ENCODE peak calls at places on chromosomes 7 and 10, in four cellular contexts. X is K562, D is GM12878, R is HepG2. L is an unnamed sample.
A peak's percentile ranks its signal among the peaks of the same experiment; 100 is the strongest.

GRCh38 chr10:104688251-104688650 is 47.2 kb downstream of the SORCS3 start:
- DNase-seq in X (no peak), D (no peak), R (no peak), L (no peak)

GRCh38 chr10:42754155-42755027 is 28.2 kb upstream of the BMS1 start:
- DNase-seq in X (peak; percentile 39), D (no peak), R (no peak), L (peak; percentile 60)

GRCh38 chr7:41652265-41652664 is 50.6 kb downstream of the INHBA start:
- DNase-seq in X (no peak), D (no peak), R (no peak), L (no peak)

GRCh38 chr7:3065724-3066143 is 22.1 kb upstream of the CARD11 start:
- DNase-seq in X (peak; percentile 79), D (no peak), R (peak; percentile 11), L (peak; percentile 81)

GRCh38 chr10:131930150-131930549 is 29.3 kb downstream of the PPP2R2D start:
- DNase-seq in X (no peak), D (no peak), R (no peak), L (no peak)

GRCh38 chr10:125029584-125030242 is 87.8 kb downstream of the ZRANB1 start:
- DNase-seq in X (no peak), D (no peak), R (no peak), L (no peak)

GRCh38 chr7:148543302-148543701 is 47.3 kb upstream of the C7orf33 start:
- DNase-seq in X (no peak), D (no peak), R (no peak), L (no peak)

GRCh38 chr7:29723599-29723998 is 82.7 kb upstream of the WIPF3 start:
- DNase-seq in X (no peak), D (no peak), R (no peak), L (no peak)

GRCh38 chr7:95198891-95199290 is 125.4 kb downstream of the PON1 start:
- DNase-seq in X (no peak), D (no peak), R (no peak), L (no peak)

GRCh38 chr7:134757938-134758337 is 21.5 kb upstream of the CALD1 start:
- DNase-seq in X (no peak), D (no peak), R (no peak), L (no peak)

GRCh38 chr10:33804534-33804933 is 470.1 kb upstream of the NRP1 start:
- DNase-seq in X (no peak), D (no peak), R (no peak), L (no peak)

GRCh38 chr10:9596368-9596920 is 1421.2 kb upstream of the CELF2 start:
- DNase-seq in X (no peak), D (no peak), R (no peak), L (no peak)

GRCh38 chr7:84998665-84999064 is 188.2 kb downstream of the SEMA3D start:
- DNase-seq in X (no peak), D (no peak), R (no peak), L (no peak)

GRCh38 chr7:31100870-31101269 is 48.8 kb downstream of the ADCYAP1R1 start:
- DNase-seq in X (no peak), D (no peak), R (no peak), L (no peak)

GRCh38 chr7:149741629-149742028 is 31.8 kb downstream of the ZNF467 start:
- DNase-seq in X (no peak), D (no peak), R (no peak), L (no peak)

DNA sequence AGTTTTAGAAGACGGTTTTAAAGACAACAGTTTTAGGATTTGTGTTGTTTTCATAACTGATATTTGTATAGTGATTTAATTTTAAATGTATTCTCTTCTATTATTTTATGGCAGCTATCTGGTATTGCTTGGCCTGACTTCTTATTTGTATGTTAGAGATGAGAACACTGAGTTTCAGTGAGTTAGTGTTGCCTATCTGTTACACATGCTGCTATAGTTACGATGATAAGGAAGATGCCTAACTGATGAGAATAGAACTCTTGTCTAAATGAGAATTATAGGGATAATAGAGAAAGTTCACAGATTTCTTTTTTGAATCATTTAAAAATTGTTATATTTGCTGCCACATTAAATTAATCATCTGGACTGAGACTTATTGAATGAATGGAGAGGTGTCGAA is 195.4 kb upstream of the CSTF2T start:
- DNase-seq in X (no peak), D (no peak), R (no peak), L (no peak)
- TF ChIP-seq NR2C2 in X (no peak), D (no peak), R (no peak), L (no peak)

GRCh38 chr10:129899564-129899862 is 64.6 kb downstream of the EBF3 start:
- DNase-seq in X (no peak), D (no peak), R (no peak), L (no peak)

GRCh38 chr10:129900825-129901224 is 63.2 kb downstream of the EBF3 start:
- DNase-seq in X (no peak), D (no peak), R (no peak), L (no peak)

GRCh38 chr10:129896231-129897150 is 67.6 kb downstream of the EBF3 start:
- DNase-seq in X (no peak), D (no peak), R (no peak), L (no peak)

GRCh38 chr10:129897851-129898463 is 66.1 kb downstream of the EBF3 start:
- DNase-seq in X (no peak), D (no peak), R (no peak), L (no peak)

GRCh38 chr10:129898701-129899563 is 65.1 kb downstream of the EBF3 start:
- DNase-seq in X (no peak), D (no peak), R (no peak), L (no peak)
- TF ChIP-seq CREM in X (no peak), D (no peak), R (no peak), L (no peak)

DNA sequence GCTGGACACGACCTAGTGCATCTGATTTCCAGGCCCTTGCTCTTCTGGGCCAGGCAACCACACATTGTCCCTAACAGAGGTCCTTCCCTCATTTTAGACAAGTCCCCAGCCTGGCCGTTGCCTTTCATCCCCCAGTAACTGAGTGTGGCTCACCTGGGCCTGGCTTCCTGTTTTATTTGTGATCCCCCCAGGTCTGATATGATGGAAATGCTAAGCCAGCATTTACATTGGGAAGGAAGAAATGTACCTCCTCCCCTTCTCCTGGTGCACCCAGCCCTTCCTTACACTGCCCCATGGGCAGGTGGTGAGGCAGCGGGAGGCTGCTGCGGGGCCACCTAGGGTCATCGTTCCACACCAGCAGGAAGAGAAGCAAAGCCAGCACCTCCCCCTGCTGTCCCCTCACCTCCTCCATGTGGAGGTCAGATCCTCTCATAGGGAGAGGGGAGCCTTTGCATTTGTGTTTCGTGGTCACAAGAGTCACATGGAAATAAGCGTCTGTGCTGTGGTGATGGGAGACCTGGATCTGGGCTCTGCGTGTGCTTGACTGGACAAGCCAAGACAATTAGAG is 108.8 kb downstream of the GLRX3 start:
- DNase-seq in X (no peak), D (no peak), R (no peak), L (no peak)
- TF ChIP-seq TCF7 in X (no peak), D (no peak), R (no peak), L (no peak)

GRCh38 chr10:62250594-62251198 is 17.9 kb downstream of the RTKN2 start:
- DNase-seq in X (no peak), D (no peak), R (peak; percentile 74), L (no peak)
- TF ChIP-seq NR2C2 in X (no peak), D (no peak), R (no peak), L (no peak)

DNA sequence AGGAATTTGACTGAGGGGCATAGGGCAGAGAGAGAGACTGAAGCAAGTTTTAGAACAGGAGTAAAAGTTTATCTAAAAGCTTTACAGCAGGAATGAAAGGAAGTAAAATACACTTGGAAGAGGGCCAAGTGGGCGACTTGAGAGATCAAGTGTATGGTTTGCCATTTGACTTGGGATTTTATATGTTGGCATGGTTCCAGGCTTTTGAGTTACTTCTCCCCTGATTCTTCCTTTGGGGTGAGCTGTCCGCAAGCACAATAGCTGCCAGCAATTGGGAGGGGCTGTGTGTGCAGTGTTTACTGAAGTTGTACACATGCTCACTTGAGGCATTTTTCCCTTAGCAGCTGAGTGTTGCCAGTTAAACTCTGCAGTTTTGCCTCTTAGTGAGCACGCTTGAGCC is 892.0 kb upstream of the MBL2 start:
- DNase-seq in X (no peak), D (no peak), R (no peak), L (no peak)
- TF ChIP-seq CREM in X (no peak), D (no peak), R (no peak), L (no peak)

L was measured in WTC11.